ENCODE peak calls at places on chromosomes 4 and X, in five cellular contexts. V is stimulated activated CD4-positive, alpha-beta T cell treated with anti-CD3 and anti-CD28 coated beads, Interleukin-4, amount 100 ng/mL, for 24 hours; Q is stimulated activated naive B cell treated with anti-CD40 and anti-IgM and Interleukin-4, amounts not matched to agents 10 μg/mL and 1 μg/mL and 100 μg/mL, for 72 hours; J is progenitor cell of endocrine pancreas; E is memory B cell. C is an unnamed sample.

GRCh38 chrX:53093177-53093655 is 726 bp upstream of the KANTR start:
- DNase-seq in V (peak), Q (peak), J (peak), E (peak), C (peak)

GRCh38 chr4:8045909-8046308 is 106.2 kb upstream of the AFAP1 start:
- DNase-seq in V (no peak), Q (no peak), J (no peak), E (no peak), C (no peak)

GRCh38 chr4:126358041-126358440 is 1043.3 kb downstream of the FAT4 start:
- DNase-seq in V (no peak), Q (no peak), J (no peak), E (no peak), C (no peak)

GRCh38 chr4:70718811-70719604 is 2.8 kb upstream of the RUFY3 start:
- DNase-seq in V (no peak), Q (no peak), J (no peak), E (no peak), C (no peak)

GRCh38 chr4:143406523-143406922 is 69.8 kb downstream of the GAB1 start:
- DNase-seq in V (no peak), Q (peak), J (no peak), E (no peak), C (peak)

GRCh38 chrX:32010157-32010656 is 938.4 kb upstream of the FTHL17 start:
- DNase-seq in V (no peak), Q (no peak), J (no peak), E (no peak), C (no peak)

GRCh38 chr4:103415801-103416200 is 217.7 kb upstream of the CENPE start:
- DNase-seq in V (no peak), Q (no peak), J (no peak), E (no peak), C (no peak)

GRCh38 chr4:158810487-158811215 is 41.8 kb downstream of the FNIP2 start:
- DNase-seq in V (no peak), Q (no peak), J (no peak), E (no peak), C (no peak)

GRCh38 chr4:32148120-32148666 is 1428.0 kb downstream of the PCDH7 start:
- DNase-seq in V (no peak), Q (no peak), J (no peak), E (no peak), C (no peak)

GRCh38 chrX:103831803-103832544 is at the start of gene RAB9B:
- DNase-seq in V (peak), Q (peak), J (peak), E (peak), C (peak)

GRCh38 chrX:45322382-45322781 is 121.7 kb upstream of the DIPK2B start:
- DNase-seq in V (peak), Q (no peak), J (no peak), E (no peak), C (peak)

GRCh38 chr4:73053076-73053475 is 16.4 kb downstream of the COX18 start:
- DNase-seq in V (no peak), Q (no peak), J (no peak), E (no peak), C (no peak)

GRCh38 chr4:53015681-53016080 is 153.6 kb downstream of the RASL11B start:
- DNase-seq in V (no peak), Q (no peak), J (no peak), E (no peak), C (no peak)

GRCh38 chr4:168609369-168609768 is 112.5 kb downstream of the PALLD start:
- DNase-seq in V (no peak), Q (no peak), J (no peak), E (no peak), C (no peak)

GRCh38 chr4:143186202-143186601 is 1.5 kb downstream of the USP38 start:
- DNase-seq in V (no peak), Q (no peak), J (no peak), E (no peak), C (no peak)

GRCh38 chr4:130197946-130198345 is 1102.0 kb downstream of the C4orf33 start:
- DNase-seq in V (no peak), Q (no peak), J (no peak), E (no peak), C (no peak)

GRCh38 chr4:185821029-185821419 is 9.0 kb upstream of the SORBS2 start:
- DNase-seq in V (no peak), Q (no peak), J (no peak), E (no peak), C (no peak)

GRCh38 chrX:40240844-40241243 is 143.1 kb upstream of the BCOR start:
- DNase-seq in V (no peak), Q (no peak), J (no peak), E (no peak), C (peak)

GRCh38 chr4:76023381-76023780 is at the start of gene CXCL10:
- DNase-seq in V (no peak), Q (no peak), J (no peak), E (peak), C (no peak)

GRCh38 chr4:183517781-183518180 is 12.9 kb downstream of the ING2 start:
- DNase-seq in V (no peak), Q (no peak), J (no peak), E (no peak), C (no peak)

GRCh38 chr4:122674371-122674770 is 53.5 kb upstream of the IL21 start:
- DNase-seq in V (no peak), Q (no peak), J (no peak), E (no peak), C (no peak)

GRCh38 chrX:56366901-56367300 is 134.7 kb downstream of the KLF8 start:
- DNase-seq in V (no peak), Q (no peak), J (no peak), E (no peak), C (no peak)

GRCh38 chrX:77085372-77085771 is 361.8 kb upstream of the FGF16 start:
- DNase-seq in V (no peak), Q (no peak), J (no peak), E (no peak), C (no peak)

GRCh38 chr4:52957220-52957686 is 95.1 kb downstream of the RASL11B start:
- DNase-seq in V (no peak), Q (no peak), J (no peak), E (no peak), C (no peak)

GRCh38 chrX:110734894-110735541 is 60.6 kb downstream of the CHRDL1 start:
- DNase-seq in V (no peak), Q (no peak), J (no peak), E (no peak), C (no peak)

GRCh38 chr4:40992472-40993298 is 221.7 kb downstream of the APBB2 start:
- DNase-seq in V (no peak), Q (no peak), J (no peak), E (no peak), C (peak)

GRCh38 chr4:4254666-4255065 is 6.6 kb upstream of the TMEM128 start:
- DNase-seq in V (no peak), Q (no peak), J (no peak), E (no peak), C (no peak)

GRCh38 chrX:153763989-153764755 is at the start of gene PLXNB3:
- DNase-seq in V (peak), Q (peak), J (peak), E (peak), C (peak)

GRCh38 chrX:356385-357034 is 30.2 kb downstream of the PPP2R3B start:
- DNase-seq in V (no peak), Q (no peak), J (no peak), E (no peak), C (no peak)

GRCh38 chr4:64940698-64941097 is 531.4 kb upstream of the TECRL start:
- DNase-seq in V (no peak), Q (no peak), J (no peak), E (no peak), C (no peak)

GRCh38 chr4:26235500-26235899 is 85.3 kb upstream of the RBPJ start:
- DNase-seq in V (no peak), Q (no peak), J (no peak), E (no peak), C (no peak)